ENCODE peak calls at places on chromosome 1, in eight cellular contexts. One of them, this sample, is unnamed.

GRCh38 chr1:19430121-19431068 is 54.9 kb downstream of the CAPZB start:
- DNase-seq in colonic mucosa: no peak
- DNase-seq in esophagus squamous epithelium: no peak
- DNase-seq in GM23248: peak
- DNase-seq in Panc1: no peak
- DNase-seq in A549: peak
- DNase-seq in aorta: peak
- DNase-seq in thoracic aorta: no peak
- DNase-seq in this sample: no peak

GRCh38 chr1:181345146-181345545 is 138.2 kb upstream of the CACNA1E start:
- DNase-seq in thoracic aorta: no peak
- DNase-seq in colonic mucosa: no peak
- DNase-seq in GM23248: no peak
- DNase-seq in Panc1: no peak
- DNase-seq in A549: no peak
- DNase-seq in aorta: no peak
- DNase-seq in esophagus squamous epithelium: no peak
- DNase-seq in this sample: peak

GRCh38 chr1:117067528-117068370 is 7.6 kb downstream of the TTF2 start:
- DNase-seq in Panc1: no peak
- DNase-seq in esophagus squamous epithelium: no peak
- DNase-seq in aorta: no peak
- DNase-seq in GM23248: peak
- DNase-seq in colonic mucosa: peak
- DNase-seq in A549: peak
- DNase-seq in thoracic aorta: no peak
- DNase-seq in this sample: no peak

GRCh38 chr1:228471762-228472398 is 15.3 kb upstream of the RNF187 start:
- DNase-seq in colonic mucosa: peak
- DNase-seq in A549: peak
- DNase-seq in aorta: no peak
- DNase-seq in esophagus squamous epithelium: no peak
- DNase-seq in GM23248: peak
- DNase-seq in Panc1: no peak
- DNase-seq in thoracic aorta: no peak
- DNase-seq in this sample: peak

GRCh38 chr1:2448098-2448445 is 28.0 kb upstream of the PLCH2 start:
- DNase-seq in GM23248: peak
- DNase-seq in A549: peak
- DNase-seq in Panc1: no peak
- DNase-seq in thoracic aorta: no peak
- DNase-seq in colonic mucosa: no peak
- DNase-seq in aorta: no peak
- DNase-seq in esophagus squamous epithelium: no peak
- DNase-seq in this sample: no peak

GRCh38 chr1:20271498-20272400 is 18.9 kb upstream of the VWA5B1 start:
- DNase-seq in esophagus squamous epithelium: no peak
- DNase-seq in thoracic aorta: no peak
- DNase-seq in aorta: no peak
- DNase-seq in A549: no peak
- DNase-seq in Panc1: no peak
- DNase-seq in colonic mucosa: no peak
- DNase-seq in GM23248: no peak
- DNase-seq in this sample: no peak

GRCh38 chr1:108893141-108893530 is 16.4 kb downstream of the GPSM2 start:
- DNase-seq in aorta: no peak
- DNase-seq in GM23248: peak
- DNase-seq in colonic mucosa: no peak
- DNase-seq in A549: no peak
- DNase-seq in Panc1: no peak
- DNase-seq in esophagus squamous epithelium: no peak
- DNase-seq in thoracic aorta: no peak
- DNase-seq in this sample: no peak

GRCh38 chr1:29416825-29417557 is 180.7 kb downstream of the PTPRU start:
- DNase-seq in Panc1: no peak
- DNase-seq in thoracic aorta: no peak
- DNase-seq in GM23248: peak
- DNase-seq in esophagus squamous epithelium: no peak
- DNase-seq in colonic mucosa: no peak
- DNase-seq in aorta: no peak
- DNase-seq in A549: no peak
- DNase-seq in this sample: peak

GRCh38 chr1:37034301-37035013 is at the start of gene GRIK3:
- DNase-seq in esophagus squamous epithelium: no peak
- DNase-seq in thoracic aorta: no peak
- DNase-seq in colonic mucosa: no peak
- DNase-seq in GM23248: peak
- DNase-seq in aorta: no peak
- DNase-seq in Panc1: no peak
- DNase-seq in A549: no peak
- DNase-seq in this sample: no peak

GRCh38 chr1:235923466-235924008 is 56.8 kb upstream of the LYST start:
- DNase-seq in thoracic aorta: no peak
- DNase-seq in Panc1: no peak
- DNase-seq in colonic mucosa: peak
- DNase-seq in esophagus squamous epithelium: no peak
- DNase-seq in A549: no peak
- DNase-seq in GM23248: no peak
- DNase-seq in aorta: no peak
- DNase-seq in this sample: no peak

GRCh38 chr1:185585770-185586169 is 148.4 kb upstream of the HMCN1 start:
- DNase-seq in colonic mucosa: peak
- DNase-seq in esophagus squamous epithelium: no peak
- DNase-seq in A549: peak
- DNase-seq in aorta: no peak
- DNase-seq in GM23248: no peak
- DNase-seq in Panc1: no peak
- DNase-seq in thoracic aorta: no peak
- DNase-seq in this sample: no peak

GRCh38 chr1:230308039-230308438 is 118.1 kb downstream of the PGBD5 start:
- DNase-seq in GM23248: peak
- DNase-seq in colonic mucosa: peak
- DNase-seq in A549: peak
- DNase-seq in esophagus squamous epithelium: no peak
- DNase-seq in thoracic aorta: no peak
- DNase-seq in Panc1: no peak
- DNase-seq in aorta: peak
- DNase-seq in this sample: no peak

GRCh38 chr1:3772715-3773571 is at the start of gene SMIM1:
- DNase-seq in colonic mucosa: no peak
- DNase-seq in esophagus squamous epithelium: no peak
- DNase-seq in aorta: peak
- DNase-seq in Panc1: no peak
- DNase-seq in thoracic aorta: no peak
- DNase-seq in A549: no peak
- DNase-seq in GM23248: no peak
- DNase-seq in this sample: no peak

GRCh38 chr1:152029144-152029936 is 7.5 kb downstream of the S100A11 start:
- DNase-seq in GM23248: peak
- DNase-seq in aorta: no peak
- DNase-seq in colonic mucosa: no peak
- DNase-seq in Panc1: no peak
- DNase-seq in thoracic aorta: no peak
- DNase-seq in A549: no peak
- DNase-seq in esophagus squamous epithelium: no peak
- DNase-seq in this sample: no peak

GRCh38 chr1:228261706-228262105 is 53.9 kb downstream of the OBSCN start:
- DNase-seq in Panc1: no peak
- DNase-seq in A549: no peak
- DNase-seq in esophagus squamous epithelium: no peak
- DNase-seq in GM23248: no peak
- DNase-seq in thoracic aorta: no peak
- DNase-seq in colonic mucosa: no peak
- DNase-seq in aorta: no peak
- DNase-seq in this sample: no peak

GRCh38 chr1:52677407-52677806 is 20.7 kb downstream of the COA7 start:
- DNase-seq in esophagus squamous epithelium: no peak
- DNase-seq in aorta: no peak
- DNase-seq in GM23248: no peak
- DNase-seq in A549: no peak
- DNase-seq in thoracic aorta: no peak
- DNase-seq in colonic mucosa: peak
- DNase-seq in Panc1: no peak
- DNase-seq in this sample: no peak

GRCh38 chr1:228343211-228343661 is 63.4 kb downstream of the TRIM11 start:
- DNase-seq in colonic mucosa: no peak
- DNase-seq in GM23248: no peak
- DNase-seq in aorta: peak
- DNase-seq in A549: no peak
- DNase-seq in thoracic aorta: no peak
- DNase-seq in esophagus squamous epithelium: no peak
- DNase-seq in Panc1: no peak
- DNase-seq in this sample: peak

GRCh38 chr1:201153474-201154388 is 543 bp downstream of the TMEM9 start:
- DNase-seq in A549: no peak
- DNase-seq in esophagus squamous epithelium: no peak
- DNase-seq in colonic mucosa: no peak
- DNase-seq in Panc1: no peak
- DNase-seq in GM23248: no peak
- DNase-seq in thoracic aorta: no peak
- DNase-seq in aorta: no peak
- DNase-seq in this sample: peak

GRCh38 chr1:192131914-192132313 is 26.3 kb upstream of the RGS18 start:
- DNase-seq in colonic mucosa: no peak
- DNase-seq in A549: no peak
- DNase-seq in esophagus squamous epithelium: no peak
- DNase-seq in Panc1: no peak
- DNase-seq in GM23248: no peak
- DNase-seq in aorta: no peak
- DNase-seq in thoracic aorta: no peak
- DNase-seq in this sample: no peak

GRCh38 chr1:53911442-53911841 is 17.5 kb downstream of the DIO1 start:
- DNase-seq in aorta: no peak
- DNase-seq in A549: no peak
- DNase-seq in colonic mucosa: no peak
- DNase-seq in Panc1: no peak
- DNase-seq in GM23248: no peak
- DNase-seq in esophagus squamous epithelium: no peak
- DNase-seq in thoracic aorta: no peak
- DNase-seq in this sample: no peak

GRCh38 chr1:11692899-11693590 is 1.5 kb downstream of the DRAXIN start:
- DNase-seq in colonic mucosa: peak
- DNase-seq in Panc1: no peak
- DNase-seq in aorta: no peak
- DNase-seq in GM23248: peak
- DNase-seq in esophagus squamous epithelium: no peak
- DNase-seq in A549: no peak
- DNase-seq in thoracic aorta: peak
- DNase-seq in this sample: peak

GRCh38 chr1:11690132-11690668 is 1.3 kb upstream of the DRAXIN start:
- DNase-seq in esophagus squamous epithelium: no peak
- DNase-seq in thoracic aorta: no peak
- DNase-seq in GM23248: no peak
- DNase-seq in A549: no peak
- DNase-seq in aorta: no peak
- DNase-seq in colonic mucosa: no peak
- DNase-seq in Panc1: no peak
- DNase-seq in this sample: no peak

GRCh38 chr1:11690669-11691301 is 725 bp upstream of the DRAXIN start:
- DNase-seq in GM23248: no peak
- DNase-seq in Panc1: no peak
- DNase-seq in aorta: no peak
- DNase-seq in esophagus squamous epithelium: no peak
- DNase-seq in A549: no peak
- DNase-seq in thoracic aorta: no peak
- DNase-seq in colonic mucosa: no peak
- DNase-seq in this sample: no peak

GRCh38 chr1:11691928-11692711 is 610 bp downstream of the DRAXIN start:
- DNase-seq in aorta: no peak
- DNase-seq in esophagus squamous epithelium: no peak
- DNase-seq in thoracic aorta: no peak
- DNase-seq in GM23248: no peak
- DNase-seq in colonic mucosa: no peak
- DNase-seq in A549: no peak
- DNase-seq in Panc1: no peak
- DNase-seq in this sample: no peak

DNA sequence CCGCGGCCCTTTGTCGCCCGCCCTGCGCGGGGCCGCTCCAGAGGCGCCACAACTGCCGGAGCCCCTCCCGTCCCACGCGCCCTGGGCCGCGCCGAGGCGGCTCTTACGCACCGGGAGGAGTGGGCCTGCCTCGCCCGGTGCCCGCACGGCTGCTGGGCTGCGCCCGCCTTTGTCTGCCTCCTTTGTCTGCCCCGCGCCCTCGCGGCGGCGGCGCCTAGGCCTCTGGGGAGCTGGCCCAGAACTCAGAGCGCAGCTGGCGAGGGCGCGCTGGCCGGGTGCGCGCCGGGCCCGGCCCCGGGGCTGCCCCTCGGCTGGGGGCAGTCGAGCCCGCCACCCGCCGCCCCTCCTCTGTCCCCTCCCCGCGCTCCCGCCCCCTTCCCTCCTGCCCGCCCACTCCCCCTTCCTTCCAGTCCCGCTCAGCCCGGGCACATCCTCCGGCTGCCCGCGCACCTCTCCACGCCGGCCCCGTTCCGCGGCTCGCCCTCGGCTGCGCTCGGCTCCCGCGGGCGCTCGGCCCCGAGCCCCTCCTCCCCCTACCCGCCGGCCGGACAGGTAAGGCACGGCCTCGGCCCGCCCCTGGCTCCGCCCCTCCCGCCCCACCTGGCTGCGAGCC is at the start of gene DRAXIN:
- DNase-seq in thoracic aorta: no peak
- DNase-seq in Panc1: no peak
- DNase-seq in aorta: no peak
- DNase-seq in esophagus squamous epithelium: no peak
- DNase-seq in GM23248: peak
- DNase-seq in colonic mucosa: no peak
- DNase-seq in A549: no peak
- DNase-seq in this sample: no peak
- H3K4me3 ChIP-seq in thoracic aorta: peak
- H3K4me3 ChIP-seq in Panc1: peak
- H3K4me3 ChIP-seq in aorta: no peak
- H3K4me3 ChIP-seq in esophagus squamous epithelium: peak
- H3K4me3 ChIP-seq in GM23248: peak
- H3K4me3 ChIP-seq in colonic mucosa: no peak
- H3K4me3 ChIP-seq in A549: peak
- H3K4me3 ChIP-seq in this sample: no peak

GRCh38 chr1:224620105-224620504 is 4.0 kb downstream of the CNIH3 start:
- DNase-seq in A549: no peak
- DNase-seq in thoracic aorta: no peak
- DNase-seq in aorta: no peak
- DNase-seq in colonic mucosa: no peak
- DNase-seq in esophagus squamous epithelium: no peak
- DNase-seq in Panc1: no peak
- DNase-seq in GM23248: no peak
- DNase-seq in this sample: no peak
- H3K4me3 ChIP-seq in A549: no peak
- H3K4me3 ChIP-seq in thoracic aorta: no peak
- H3K4me3 ChIP-seq in aorta: no peak
- H3K4me3 ChIP-seq in colonic mucosa: no peak
- H3K4me3 ChIP-seq in esophagus squamous epithelium: no peak
- H3K4me3 ChIP-seq in Panc1: no peak
- H3K4me3 ChIP-seq in GM23248: no peak
- H3K4me3 ChIP-seq in this sample: no peak

GRCh38 chr1:10986525-10986890 is 25.9 kb upstream of the TARDBP start:
- DNase-seq in thoracic aorta: no peak
- DNase-seq in GM23248: no peak
- DNase-seq in A549: no peak
- DNase-seq in Panc1: no peak
- DNase-seq in colonic mucosa: no peak
- DNase-seq in esophagus squamous epithelium: no peak
- DNase-seq in aorta: no peak
- DNase-seq in this sample: no peak
- H3K4me3 ChIP-seq in thoracic aorta: no peak
- H3K4me3 ChIP-seq in GM23248: no peak
- H3K4me3 ChIP-seq in A549: no peak
- H3K4me3 ChIP-seq in Panc1: no peak
- H3K4me3 ChIP-seq in colonic mucosa: no peak
- H3K4me3 ChIP-seq in esophagus squamous epithelium: no peak
- H3K4me3 ChIP-seq in aorta: no peak
- H3K4me3 ChIP-seq in this sample: no peak

GRCh38 chr1:110877776-110878175 is 4.8 kb downstream of the CD53 start:
- DNase-seq in esophagus squamous epithelium: no peak
- DNase-seq in GM23248: no peak
- DNase-seq in aorta: no peak
- DNase-seq in Panc1: no peak
- DNase-seq in A549: no peak
- DNase-seq in colonic mucosa: no peak
- DNase-seq in thoracic aorta: no peak
- DNase-seq in this sample: no peak
- H3K4me3 ChIP-seq in esophagus squamous epithelium: no peak
- H3K4me3 ChIP-seq in GM23248: no peak
- H3K4me3 ChIP-seq in aorta: no peak
- H3K4me3 ChIP-seq in Panc1: no peak
- H3K4me3 ChIP-seq in A549: no peak
- H3K4me3 ChIP-seq in colonic mucosa: no peak
- H3K4me3 ChIP-seq in thoracic aorta: peak
- H3K4me3 ChIP-seq in this sample: no peak

This sample was measured in lower leg skin.